ENCODE peak calls at places on chromosomes 7 and 10, in six cellular contexts. One of them, this sample, is unnamed.

GRCh38 chr10:128280271-128280670 is 154.0 kb upstream of the MKI67 start:
- DNase-seq in SK-N-SH: no peak
- DNase-seq in GM12878: no peak
- DNase-seq in HepG2: no peak
- DNase-seq in K562: peak
- DNase-seq in H1: no peak
- DNase-seq in this sample: no peak

GRCh38 chr10:129893690-129894089 is 70.4 kb downstream of the EBF3 start:
- DNase-seq in SK-N-SH: no peak
- DNase-seq in GM12878: no peak
- DNase-seq in HepG2: no peak
- DNase-seq in K562: no peak
- DNase-seq in H1: no peak
- DNase-seq in this sample: no peak

GRCh38 chr7:27175626-27176342 is 1.7 kb upstream of the HOXA10 start:
- DNase-seq in SK-N-SH: peak
- DNase-seq in GM12878: no peak
- DNase-seq in HepG2: no peak
- DNase-seq in K562: no peak
- DNase-seq in H1: peak
- DNase-seq in this sample: no peak

GRCh38 chr10:59830601-59831259 is 75.6 kb downstream of the CCDC6 start:
- DNase-seq in SK-N-SH: peak
- DNase-seq in GM12878: no peak
- DNase-seq in HepG2: peak
- DNase-seq in K562: peak
- DNase-seq in H1: peak
- DNase-seq in this sample: peak

GRCh38 chr7:25959168-25959734 is 192.7 kb upstream of the NFE2L3 start:
- DNase-seq in SK-N-SH: no peak
- DNase-seq in GM12878: no peak
- DNase-seq in HepG2: no peak
- DNase-seq in K562: no peak
- DNase-seq in H1: no peak
- DNase-seq in this sample: no peak

GRCh38 chr10:116721991-116722392 is 20.4 kb downstream of the HSPA12A start:
- DNase-seq in SK-N-SH: peak
- DNase-seq in GM12878: no peak
- DNase-seq in HepG2: no peak
- DNase-seq in K562: no peak
- DNase-seq in H1: no peak
- DNase-seq in this sample: no peak

GRCh38 chr10:78406648-78407008 is 373.0 kb downstream of the RPS24 start:
- DNase-seq in SK-N-SH: no peak
- DNase-seq in GM12878: no peak
- DNase-seq in HepG2: no peak
- DNase-seq in K562: no peak
- DNase-seq in H1: no peak
- DNase-seq in this sample: no peak

GRCh38 chr7:2982831-2983230 is 60.8 kb downstream of the CARD11 start:
- DNase-seq in SK-N-SH: no peak
- DNase-seq in GM12878: no peak
- DNase-seq in HepG2: no peak
- DNase-seq in K562: no peak
- DNase-seq in H1: no peak
- DNase-seq in this sample: no peak

GRCh38 chr7:72019436-72019835 is 392.7 kb downstream of the CALN1 start:
- DNase-seq in SK-N-SH: no peak
- DNase-seq in GM12878: no peak
- DNase-seq in HepG2: no peak
- DNase-seq in K562: no peak
- DNase-seq in H1: no peak
- DNase-seq in this sample: no peak

GRCh38 chr7:35753761-35754603 is 46.9 kb upstream of the SEPTIN7 start:
- DNase-seq in SK-N-SH: no peak
- DNase-seq in GM12878: no peak
- DNase-seq in HepG2: no peak
- DNase-seq in K562: no peak
- DNase-seq in H1: no peak
- DNase-seq in this sample: no peak

GRCh38 chr7:30201161-30201666 is 66.4 kb downstream of the MTURN start:
- DNase-seq in SK-N-SH: no peak
- DNase-seq in GM12878: peak
- DNase-seq in HepG2: no peak
- DNase-seq in K562: no peak
- DNase-seq in H1: no peak
- DNase-seq in this sample: no peak

GRCh38 chr7:44259547-44260457 is 59.0 kb downstream of the YKT6 start:
- DNase-seq in SK-N-SH: no peak
- DNase-seq in GM12878: no peak
- DNase-seq in HepG2: peak
- DNase-seq in K562: no peak
- DNase-seq in H1: no peak
- DNase-seq in this sample: no peak

GRCh38 chr10:119025776-119026175 is 3.7 kb upstream of the NANOS1 start:
- DNase-seq in SK-N-SH: no peak
- DNase-seq in GM12878: no peak
- DNase-seq in HepG2: no peak
- DNase-seq in K562: no peak
- DNase-seq in H1: peak
- DNase-seq in this sample: no peak

GRCh38 chr7:30134011-30134410 is 775 bp upstream of the MTURN start:
- DNase-seq in SK-N-SH: no peak
- DNase-seq in GM12878: no peak
- DNase-seq in HepG2: no peak
- DNase-seq in K562: no peak
- DNase-seq in H1: no peak
- DNase-seq in this sample: no peak

GRCh38 chr10:122391875-122392274 is 17.4 kb downstream of the PLEKHA1 start:
- DNase-seq in SK-N-SH: no peak
- DNase-seq in GM12878: no peak
- DNase-seq in HepG2: no peak
- DNase-seq in K562: no peak
- DNase-seq in H1: no peak
- DNase-seq in this sample: no peak

GRCh38 chr7:63067897-63068585 is 930.6 kb upstream of the ZNF722 start:
- DNase-seq in SK-N-SH: no peak
- DNase-seq in GM12878: no peak
- DNase-seq in HepG2: no peak
- DNase-seq in K562: peak
- DNase-seq in H1: no peak
- DNase-seq in this sample: no peak

GRCh38 chr7:155510975-155511595 is 35.3 kb downstream of the CNPY1 start:
- DNase-seq in SK-N-SH: no peak
- DNase-seq in GM12878: no peak
- DNase-seq in HepG2: no peak
- DNase-seq in K562: no peak
- DNase-seq in H1: no peak
- DNase-seq in this sample: no peak

GRCh38 chr7:327991-328702 is 38.2 kb downstream of the FOXL3 start:
- DNase-seq in SK-N-SH: no peak
- DNase-seq in GM12878: no peak
- DNase-seq in HepG2: no peak
- DNase-seq in K562: no peak
- DNase-seq in H1: no peak
- DNase-seq in this sample: no peak

GRCh38 chr7:128190051-128190640 is 50.9 kb upstream of the LEP start:
- DNase-seq in SK-N-SH: no peak
- DNase-seq in GM12878: no peak
- DNase-seq in HepG2: no peak
- DNase-seq in K562: no peak
- DNase-seq in H1: peak
- DNase-seq in this sample: no peak

GRCh38 chr7:150978136-150978789 is at the start of gene KCNH2:
- DNase-seq in SK-N-SH: peak
- DNase-seq in GM12878: no peak
- DNase-seq in HepG2: no peak
- DNase-seq in K562: peak
- DNase-seq in H1: peak
- DNase-seq in this sample: no peak

GRCh38 chr10:89022734-89023133 is 32.1 kb downstream of the FAS start:
- DNase-seq in SK-N-SH: no peak
- DNase-seq in GM12878: no peak
- DNase-seq in HepG2: no peak
- DNase-seq in K562: no peak
- DNase-seq in H1: no peak
- DNase-seq in this sample: no peak

GRCh38 chr7:35599642-35600041 is 95.3 kb downstream of the HERPUD2 start:
- DNase-seq in SK-N-SH: no peak
- DNase-seq in GM12878: no peak
- DNase-seq in HepG2: no peak
- DNase-seq in K562: no peak
- DNase-seq in H1: no peak
- DNase-seq in this sample: no peak

GRCh38 chr7:5478568-5479045 is 55.0 kb upstream of the TNRC18 start:
- DNase-seq in SK-N-SH: peak
- DNase-seq in GM12878: no peak
- DNase-seq in HepG2: no peak
- DNase-seq in K562: no peak
- DNase-seq in H1: no peak
- DNase-seq in this sample: no peak

GRCh38 chr10:114703377-114704125 is 45.5 kb upstream of the ABLIM1 start:
- DNase-seq in SK-N-SH: peak
- DNase-seq in GM12878: no peak
- DNase-seq in HepG2: peak
- DNase-seq in K562: peak
- DNase-seq in H1: peak
- DNase-seq in this sample: no peak

DNA sequence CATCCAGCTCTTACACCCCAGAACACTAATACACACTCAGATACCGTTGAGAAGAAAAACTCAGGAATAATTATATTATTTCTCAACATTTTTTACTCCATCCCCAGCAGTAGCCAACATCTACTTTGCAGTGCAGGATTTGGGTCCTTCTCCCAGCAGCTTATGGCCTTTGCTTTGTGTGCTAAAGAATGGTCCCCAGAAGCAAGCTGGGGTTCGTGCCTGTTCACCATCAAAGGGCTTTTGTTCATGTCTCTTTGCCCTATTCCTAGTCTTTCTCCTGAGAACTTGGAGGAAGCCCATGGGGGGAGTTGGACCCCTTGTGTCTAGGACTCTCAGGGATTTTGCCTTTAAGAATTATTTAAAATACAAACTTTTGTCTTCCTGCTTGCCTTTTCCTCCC is 100.4 kb downstream of the ZNF277 start:
- DNase-seq in SK-N-SH: no peak
- DNase-seq in GM12878: no peak
- DNase-seq in HepG2: no peak
- DNase-seq in K562: no peak
- DNase-seq in H1: no peak
- DNase-seq in this sample: no peak
- TF ChIP-seq GABPA in SK-N-SH: no peak
- TF ChIP-seq GABPA in GM12878: no peak
- TF ChIP-seq GABPA in HepG2: no peak
- TF ChIP-seq GABPA in K562: no peak
- TF ChIP-seq GABPA in H1: no peak
- TF ChIP-seq GABPA in this sample: no peak

GRCh38 chr7:68063171-68063570 is 1066.5 kb downstream of the TYW1 start:
- DNase-seq in SK-N-SH: peak
- DNase-seq in GM12878: no peak
- DNase-seq in HepG2: no peak
- DNase-seq in K562: peak
- DNase-seq in H1: peak
- DNase-seq in this sample: no peak
- TF ChIP-seq CTCF in SK-N-SH: peak
- TF ChIP-seq CTCF in GM12878: no peak
- TF ChIP-seq CTCF in HepG2: peak
- TF ChIP-seq CTCF in K562: peak
- TF ChIP-seq CTCF in H1: peak
- TF ChIP-seq CTCF in this sample: peak

DNA sequence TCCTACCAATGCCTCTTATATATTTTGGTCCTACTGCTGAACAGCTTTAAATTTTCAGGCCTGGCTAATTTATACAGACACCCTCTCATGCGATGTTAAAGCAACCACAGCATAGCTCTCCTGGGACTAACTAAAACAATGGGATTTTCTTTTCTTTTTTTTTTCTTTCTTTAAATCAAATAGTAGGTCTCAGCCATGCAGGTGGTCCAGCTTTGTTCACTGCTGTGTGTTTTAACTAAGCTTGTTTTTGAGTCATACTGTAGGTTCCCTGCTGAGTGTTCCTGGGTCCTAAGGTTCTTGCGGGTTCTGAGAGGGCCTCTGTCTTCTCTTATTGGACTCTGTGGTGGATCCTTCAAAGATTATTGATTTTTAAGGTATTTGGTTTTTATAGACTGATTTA is 113.1 kb upstream of the SORCS1 start:
- DNase-seq in SK-N-SH: no peak
- DNase-seq in GM12878: no peak
- DNase-seq in HepG2: no peak
- DNase-seq in K562: no peak
- DNase-seq in H1: no peak
- DNase-seq in this sample: no peak
- H3K27ac ChIP-seq in SK-N-SH: no peak
- H3K27ac ChIP-seq in GM12878: no peak
- H3K27ac ChIP-seq in HepG2: no peak
- H3K27ac ChIP-seq in K562: no peak
- H3K27ac ChIP-seq in H1: no peak
- H3K27ac ChIP-seq in this sample: no peak

DNA sequence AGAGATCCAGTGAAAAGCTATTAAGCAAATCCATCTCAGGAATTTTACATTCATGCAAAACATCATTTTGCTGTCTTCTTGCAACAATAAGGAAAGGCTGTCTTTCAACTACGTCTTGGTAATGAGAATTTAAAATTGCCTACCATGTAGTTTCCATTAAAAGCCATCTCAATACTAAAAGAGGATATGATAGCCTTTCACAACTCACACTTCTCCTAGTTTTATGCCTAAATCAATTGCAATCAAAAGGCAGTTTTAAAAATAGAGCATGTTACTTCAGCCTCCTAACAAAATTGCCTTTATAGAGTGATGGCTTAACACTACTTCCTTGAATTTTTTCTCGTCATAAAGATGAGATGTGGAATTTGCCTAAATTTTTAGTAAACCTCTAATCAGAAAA is 22.6 kb downstream of the MACC1 start:
- DNase-seq in SK-N-SH: no peak
- DNase-seq in GM12878: no peak
- DNase-seq in HepG2: no peak
- DNase-seq in K562: no peak
- DNase-seq in H1: no peak
- DNase-seq in this sample: no peak
- TF ChIP-seq GABPA in SK-N-SH: no peak
- TF ChIP-seq GABPA in GM12878: no peak
- TF ChIP-seq GABPA in HepG2: no peak
- TF ChIP-seq GABPA in K562: no peak
- TF ChIP-seq GABPA in H1: no peak
- TF ChIP-seq GABPA in this sample: no peak

DNA sequence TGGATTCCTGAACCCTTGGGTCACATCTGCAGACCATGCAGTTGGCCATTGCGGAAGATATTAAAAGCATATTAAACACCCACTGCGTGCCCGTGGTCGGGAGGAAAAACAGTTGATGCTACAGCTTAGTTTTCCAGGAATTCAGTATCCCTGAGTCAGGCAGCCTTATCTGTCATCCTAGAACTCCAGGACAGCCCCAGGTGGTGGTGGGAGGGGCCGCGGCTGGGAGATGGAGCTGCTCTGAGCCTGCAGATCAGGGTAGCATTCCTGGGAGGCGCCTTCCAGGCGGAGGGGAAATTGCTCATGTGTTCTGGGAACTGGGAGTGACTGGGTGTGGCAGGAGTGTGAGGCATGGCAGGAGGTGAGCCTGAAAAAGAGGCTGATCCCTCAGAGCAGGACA is 222.9 kb upstream of the SH2B2 start:
- DNase-seq in SK-N-SH: peak
- DNase-seq in GM12878: no peak
- DNase-seq in HepG2: no peak
- DNase-seq in K562: peak
- DNase-seq in H1: peak
- DNase-seq in this sample: no peak
- TF ChIP-seq CTCF in SK-N-SH: no peak
- TF ChIP-seq CTCF in GM12878: no peak
- TF ChIP-seq CTCF in HepG2: no peak
- TF ChIP-seq CTCF in K562: no peak
- TF ChIP-seq CTCF in H1: no peak
- TF ChIP-seq CTCF in this sample: no peak

This sample was measured in HL-60.